ENCODE peak calls at places on chromosomes 11 and 22, in six cellular contexts. G, O, W, T, X and E are unnamed samples.

GRCh38 chr22:38109391-38110000 is 988 bp downstream of the BAIAP2L2 start:
- DNase-seq in G (no peak), O (no peak), W (no peak), T (no peak), X (no peak), E (peak; percentile 34)

GRCh38 chr11:38814670-38815069 is 2216.6 kb upstream of the RAG2 start:
- DNase-seq in G (no peak), O (no peak), W (peak; percentile 13), T (no peak), X (no peak), E (no peak)

GRCh38 chr22:40036126-40036525 is 41.4 kb downstream of the FAM83F start:
- DNase-seq in G (no peak), O (no peak), W (no peak), T (no peak), X (no peak), E (no peak)

GRCh38 chr11:131987703-131988102 is 617.3 kb downstream of the NTM start:
- DNase-seq in G (no peak), O (no peak), W (no peak), T (no peak), X (no peak), E (no peak)

GRCh38 chr22:49183208-49183825 is 644.4 kb downstream of the BRD1 start:
- DNase-seq in G (no peak), O (no peak), W (no peak), T (no peak), X (no peak), E (no peak)

GRCh38 chr11:124481365-124482323 is 36.1 kb upstream of the OR8B8 start:
- DNase-seq in G (peak; percentile 2), O (peak; percentile 44), W (peak; percentile 66), T (peak; percentile 4), X (peak; percentile 8), E (peak; percentile 7)

GRCh38 chr11:7759010-7759409 is 37.7 kb downstream of the OR5P2 start:
- DNase-seq in G (no peak), O (no peak), W (no peak), T (no peak), X (peak; percentile 13), E (peak; percentile 5)

GRCh38 chr22:41511521-41511968 is 32.7 kb downstream of the POLR3H start:
- DNase-seq in G (no peak), O (no peak), W (no peak), T (no peak), X (no peak), E (no peak)

GRCh38 chr11:134025086-134025437 is 43.8 kb upstream of the JAM3 start:
- DNase-seq in G (no peak), O (no peak), W (no peak), T (no peak), X (no peak), E (no peak)

GRCh38 chr11:35148163-35148562 is 9.2 kb downstream of the CD44 start:
- DNase-seq in G (no peak), O (no peak), W (no peak), T (no peak), X (no peak), E (peak; percentile 63)

GRCh38 chr11:106076421-106076922 is 675 bp downstream of the KBTBD3 start:
- DNase-seq in G (no peak), O (no peak), W (no peak), T (no peak), X (no peak), E (peak; percentile 7)

GRCh38 chr11:123247498-123247799 is 52.4 kb upstream of the CLMP start:
- DNase-seq in G (no peak), O (no peak), W (no peak), T (no peak), X (no peak), E (no peak)
- TF ChIP-seq CTCF in G (no peak), O (no peak), W (no peak), T (no peak), X (no peak), E (peak; percentile 59)

GRCh38 chr11:76723548-76723947 is 53.0 kb upstream of the LRRC32 start:
- DNase-seq in G (no peak), O (no peak), W (no peak), T (no peak), X (no peak), E (no peak)

GRCh38 chr11:76724162-76724768 is 53.7 kb upstream of the LRRC32 start:
- DNase-seq in G (no peak), O (peak; percentile 43), W (no peak), T (no peak), X (no peak), E (no peak)

GRCh38 chr11:76719686-76720085 is 49.1 kb upstream of the LRRC32 start:
- DNase-seq in G (no peak), O (no peak), W (no peak), T (no peak), X (no peak), E (no peak)

GRCh38 chr11:76723142-76723541 is 52.6 kb upstream of the LRRC32 start:
- DNase-seq in G (no peak), O (no peak), W (no peak), T (no peak), X (no peak), E (no peak)

GRCh38 chr11:76721755-76722677 is 51.5 kb upstream of the LRRC32 start:
- DNase-seq in G (peak; percentile 67), O (peak; percentile 89), W (peak; percentile 78), T (peak; percentile 86), X (peak; percentile 79), E (peak; percentile 90)
- TF ChIP-seq CTCF in G (peak; percentile 83), O (peak; percentile 86), W (peak; percentile 94), T (peak; percentile 85), X (peak; percentile 84), E (peak; percentile 85)

GRCh38 chr11:60835472-60835871 is 6.4 kb upstream of the CCDC86 start:
- DNase-seq in G (no peak), O (no peak), W (no peak), T (no peak), X (no peak), E (no peak)

GRCh38 chr11:60840711-60841430 is 1.0 kb upstream of the CCDC86 start:
- DNase-seq in G (no peak), O (no peak), W (peak; percentile 88), T (no peak), X (no peak), E (no peak)

GRCh38 chr11:60834742-60835141 is 7.2 kb upstream of the CCDC86 start:
- DNase-seq in G (no peak), O (no peak), W (no peak), T (no peak), X (no peak), E (no peak)

GRCh38 chr11:60836866-60837510 is 4.9 kb upstream of the CCDC86 start:
- DNase-seq in G (no peak), O (no peak), W (no peak), T (no peak), X (no peak), E (no peak)

GRCh38 chr11:60838132-60838531 is 3.8 kb upstream of the CCDC86 start:
- DNase-seq in G (no peak), O (peak; percentile 21), W (no peak), T (no peak), X (no peak), E (no peak)
- TF ChIP-seq CTCF in G (no peak), O (peak; percentile 43), W (peak; percentile 55), T (peak; percentile 14), X (no peak), E (no peak)

DNA sequence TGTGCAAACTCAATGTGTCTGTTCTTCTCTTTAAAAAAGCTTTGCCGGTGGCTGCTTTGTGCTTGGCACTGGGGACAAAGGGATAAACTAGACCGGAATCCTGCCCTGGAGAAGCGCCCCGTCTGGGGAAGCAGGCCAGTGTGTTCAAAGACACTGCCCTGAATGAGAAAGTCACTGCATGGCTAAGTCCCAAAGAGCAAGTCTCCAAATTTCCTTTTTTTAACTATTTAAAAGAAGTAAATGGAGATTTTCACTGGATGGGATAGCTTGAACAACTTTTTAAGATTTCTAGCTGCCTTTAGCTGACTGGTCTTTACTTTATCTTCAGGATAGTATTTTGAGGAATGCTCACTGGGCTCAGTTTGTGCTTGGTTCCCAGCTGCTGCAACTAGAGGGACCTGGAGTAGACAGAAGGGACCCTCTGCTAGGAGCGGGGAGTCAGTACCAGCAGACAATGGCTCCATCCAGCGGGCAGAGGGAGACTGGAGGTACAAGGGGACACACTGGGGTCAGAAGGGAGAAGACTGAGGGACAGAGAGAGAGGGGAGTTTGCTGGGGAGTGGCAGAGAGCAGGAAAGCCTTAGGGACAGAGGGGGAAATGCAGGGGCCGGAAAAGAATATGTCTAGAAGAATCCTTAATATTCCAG is 22.2 kb upstream of the ACER3 start:
- DNase-seq in G (peak; percentile 41), O (peak; percentile 56), W (no peak), T (no peak), X (no peak), E (no peak)
- TF ChIP-seq CTCF in G (peak; percentile 34), O (no peak), W (peak; percentile 53), T (no peak), X (no peak), E (no peak)

DNA sequence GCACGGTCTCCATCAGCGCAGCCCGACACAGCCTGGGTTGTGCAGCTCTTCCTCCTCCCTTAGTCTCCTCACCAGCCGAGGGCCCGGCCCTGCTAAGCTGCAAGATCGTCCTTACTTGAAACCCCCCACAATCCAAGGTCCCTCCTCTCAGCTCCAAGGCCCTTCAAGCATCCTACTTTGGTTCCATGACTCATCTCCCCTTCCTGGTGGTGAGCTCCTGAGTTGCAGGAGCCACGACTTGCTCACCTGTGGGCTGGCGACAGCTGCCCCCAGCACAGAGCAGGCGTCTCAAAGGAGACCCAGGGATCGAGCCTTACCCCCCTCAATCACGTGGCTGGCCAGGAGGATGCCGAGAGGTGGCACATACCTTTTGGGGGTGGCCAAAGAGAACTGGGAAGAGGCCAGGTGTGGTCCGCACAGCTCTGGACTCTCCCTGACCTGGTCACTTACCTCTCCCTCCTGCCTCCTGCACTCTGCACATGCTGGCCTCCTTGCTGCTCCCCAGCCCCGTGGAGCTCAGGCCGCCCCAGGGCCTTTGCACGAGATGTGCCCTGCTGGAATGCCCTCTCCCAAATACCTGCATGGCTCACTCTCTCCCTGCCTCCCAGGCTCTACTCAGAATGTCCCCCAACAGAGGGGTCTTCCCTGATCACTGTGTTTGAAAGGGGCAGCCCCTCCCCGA is 35.2 kb upstream of the FADD start:
- DNase-seq in G (no peak), O (no peak), W (no peak), T (no peak), X (no peak), E (no peak)
- TF ChIP-seq CTCF in G (no peak), O (no peak), W (no peak), T (no peak), X (no peak), E (no peak)

DNA sequence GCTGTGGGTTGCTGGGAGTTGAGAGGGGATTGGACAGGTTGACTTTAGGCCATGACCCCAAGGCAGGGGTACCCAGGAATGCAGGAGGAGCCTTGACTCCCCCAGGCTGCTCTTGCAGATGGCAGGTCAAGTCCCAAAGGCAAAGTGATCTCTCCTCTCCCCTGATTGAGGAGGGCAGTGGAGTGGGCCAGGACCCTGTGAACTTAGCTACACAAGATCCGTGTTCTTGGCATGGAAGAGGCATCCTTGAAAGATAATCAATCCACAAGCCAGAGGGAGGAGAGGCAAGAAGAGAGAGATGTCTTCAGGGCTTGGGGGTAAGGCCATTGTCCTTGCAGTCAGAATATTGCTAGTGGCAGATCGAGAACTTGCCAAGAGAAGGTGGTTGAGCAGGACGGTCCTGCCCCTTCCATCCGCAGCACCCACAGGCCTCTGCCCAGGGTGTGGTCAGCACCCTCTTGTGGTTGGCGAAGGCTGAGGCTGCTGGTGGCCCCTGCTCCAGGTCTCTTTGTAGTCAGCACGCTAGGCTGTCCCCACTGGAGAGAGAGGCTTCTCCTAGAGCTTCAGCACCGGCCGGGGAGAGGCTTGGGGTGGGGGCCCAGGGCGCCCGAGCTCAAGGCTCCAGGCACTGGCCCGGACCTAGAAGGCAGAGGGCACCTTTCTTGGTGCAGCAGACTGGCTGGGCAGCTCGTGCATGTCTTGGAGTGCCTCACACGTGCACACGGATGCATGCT is 45.4 kb downstream of the KCNC1 start:
- DNase-seq in G (no peak), O (no peak), W (no peak), T (no peak), X (no peak), E (no peak)
- TF ChIP-seq CTCF in G (no peak), O (no peak), W (no peak), T (no peak), X (no peak), E (no peak)

GRCh38 chr22:19430890-19431541 is 517 bp downstream of the HIRA start:
- DNase-seq in G (peak; percentile 11), O (peak; percentile 37), W (peak; percentile 39), T (peak; percentile 62), X (peak; percentile 27), E (peak; percentile 36)
- TF ChIP-seq CTCF in G (no peak), O (no peak), W (peak; percentile 24), T (peak; percentile 41), X (no peak), E (no peak)